ENCODE peak calls at places on chromosomes 7 and 10, in ten cellular contexts. One of them, this sample, is unnamed.
A peak's percentile ranks its signal among the peaks of the same experiment; 100 is the strongest.

GRCh38 chr7:43570688-43571365 is 12.1 kb upstream of the STK17A start:
- DNase-seq in body of pancreas: no peak
- DNase-seq in ovary: no peak
- DNase-seq in GM12878: no peak
- DNase-seq in adrenal gland: no peak
- DNase-seq in esophagus muscularis mucosa: peak; percentile 37
- DNase-seq in transverse colon: no peak
- DNase-seq in suprapubic skin: no peak
- DNase-seq in IMR-90: no peak
- DNase-seq in tibial nerve: no peak
- DNase-seq in this sample: no peak

GRCh38 chr7:157432541-157432956 is 95.7 kb downstream of the DNAJB6 start:
- DNase-seq in body of pancreas: peak; percentile 34
- DNase-seq in ovary: no peak
- DNase-seq in GM12878: no peak
- DNase-seq in adrenal gland: no peak
- DNase-seq in esophagus muscularis mucosa: no peak
- DNase-seq in transverse colon: peak; percentile 28
- DNase-seq in suprapubic skin: peak; percentile 65
- DNase-seq in IMR-90: peak; percentile 68
- DNase-seq in tibial nerve: no peak
- DNase-seq in this sample: no peak

GRCh38 chr7:92723205-92723604 is 113.2 kb downstream of the CDK6 start:
- DNase-seq in body of pancreas: no peak
- DNase-seq in ovary: no peak
- DNase-seq in GM12878: no peak
- DNase-seq in adrenal gland: no peak
- DNase-seq in esophagus muscularis mucosa: no peak
- DNase-seq in transverse colon: no peak
- DNase-seq in suprapubic skin: no peak
- DNase-seq in IMR-90: peak; percentile 48
- DNase-seq in tibial nerve: no peak
- DNase-seq in this sample: no peak

GRCh38 chr7:57416601-57417358 is 33.2 kb upstream of the ZNF716 start:
- DNase-seq in body of pancreas: no peak
- DNase-seq in ovary: no peak
- DNase-seq in GM12878: no peak
- DNase-seq in adrenal gland: no peak
- DNase-seq in esophagus muscularis mucosa: peak; percentile 84
- DNase-seq in transverse colon: no peak
- DNase-seq in suprapubic skin: no peak
- DNase-seq in IMR-90: no peak
- DNase-seq in tibial nerve: no peak
- DNase-seq in this sample: no peak

GRCh38 chr10:114491419-114491818 is 87.1 kb upstream of the AFAP1L2 start:
- DNase-seq in body of pancreas: no peak
- DNase-seq in ovary: peak; percentile 49
- DNase-seq in GM12878: no peak
- DNase-seq in adrenal gland: no peak
- DNase-seq in esophagus muscularis mucosa: no peak
- DNase-seq in transverse colon: no peak
- DNase-seq in suprapubic skin: no peak
- DNase-seq in IMR-90: no peak
- DNase-seq in tibial nerve: peak; percentile 68
- DNase-seq in this sample: peak; percentile 60

GRCh38 chr7:149027560-149028345 is 552 bp downstream of the PDIA4 start:
- DNase-seq in body of pancreas: no peak
- DNase-seq in ovary: no peak
- DNase-seq in GM12878: no peak
- DNase-seq in adrenal gland: no peak
- DNase-seq in esophagus muscularis mucosa: no peak
- DNase-seq in transverse colon: peak; percentile 28
- DNase-seq in suprapubic skin: no peak
- DNase-seq in IMR-90: peak; percentile 41
- DNase-seq in tibial nerve: peak; percentile 9
- DNase-seq in this sample: no peak

GRCh38 chr7:33043434-33043833 is 19.1 kb downstream of the NT5C3A start:
- DNase-seq in body of pancreas: no peak
- DNase-seq in ovary: no peak
- DNase-seq in GM12878: no peak
- DNase-seq in adrenal gland: no peak
- DNase-seq in esophagus muscularis mucosa: no peak
- DNase-seq in transverse colon: no peak
- DNase-seq in suprapubic skin: no peak
- DNase-seq in IMR-90: no peak
- DNase-seq in tibial nerve: no peak
- DNase-seq in this sample: no peak

GRCh38 chr7:2198206-2198605 is 34.5 kb downstream of the MAD1L1 start:
- DNase-seq in body of pancreas: peak; percentile 22
- DNase-seq in ovary: no peak
- DNase-seq in GM12878: no peak
- DNase-seq in adrenal gland: no peak
- DNase-seq in esophagus muscularis mucosa: no peak
- DNase-seq in transverse colon: no peak
- DNase-seq in suprapubic skin: no peak
- DNase-seq in IMR-90: no peak
- DNase-seq in tibial nerve: no peak
- DNase-seq in this sample: no peak

GRCh38 chr10:95500649-95501048 is 60.5 kb downstream of the SORBS1 start:
- DNase-seq in body of pancreas: no peak
- DNase-seq in ovary: no peak
- DNase-seq in GM12878: no peak
- DNase-seq in adrenal gland: no peak
- DNase-seq in esophagus muscularis mucosa: no peak
- DNase-seq in transverse colon: no peak
- DNase-seq in suprapubic skin: no peak
- DNase-seq in IMR-90: no peak
- DNase-seq in tibial nerve: no peak
- DNase-seq in this sample: no peak

GRCh38 chr7:2128601-2129375 is 104.0 kb downstream of the MAD1L1 start:
- DNase-seq in body of pancreas: no peak
- DNase-seq in ovary: no peak
- DNase-seq in GM12878: no peak
- DNase-seq in adrenal gland: no peak
- DNase-seq in esophagus muscularis mucosa: no peak
- DNase-seq in transverse colon: no peak
- DNase-seq in suprapubic skin: no peak
- DNase-seq in IMR-90: no peak
- DNase-seq in tibial nerve: no peak
- DNase-seq in this sample: no peak

GRCh38 chr7:13986208-13986607 is 3.3 kb downstream of the ETV1 start:
- DNase-seq in body of pancreas: no peak
- DNase-seq in ovary: no peak
- DNase-seq in GM12878: no peak
- DNase-seq in adrenal gland: no peak
- DNase-seq in esophagus muscularis mucosa: no peak
- DNase-seq in transverse colon: no peak
- DNase-seq in suprapubic skin: no peak
- DNase-seq in IMR-90: no peak
- DNase-seq in tibial nerve: no peak
- DNase-seq in this sample: no peak

DNA sequence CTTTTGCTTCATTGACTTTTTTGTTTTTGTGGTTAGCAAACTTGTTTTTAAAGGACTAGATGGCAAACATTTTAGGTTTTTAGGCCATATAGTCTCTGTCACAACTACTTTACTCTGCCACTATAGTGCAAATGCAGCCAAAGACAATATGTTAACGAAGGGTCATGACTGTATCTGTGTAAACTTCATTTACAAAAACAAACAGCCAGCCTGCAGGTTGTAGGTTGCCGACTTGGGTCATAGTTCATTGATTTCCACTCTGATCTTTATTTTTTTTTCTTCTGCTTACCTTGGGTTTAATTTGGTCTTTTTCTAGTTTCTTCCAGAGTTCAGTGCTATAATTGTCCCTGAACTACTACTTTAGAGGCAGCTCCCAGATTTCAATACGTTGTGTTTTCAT is 120.0 kb downstream of the ARHGAP22 start:
- DNase-seq in body of pancreas: no peak
- DNase-seq in ovary: no peak
- DNase-seq in GM12878: no peak
- DNase-seq in adrenal gland: no peak
- DNase-seq in esophagus muscularis mucosa: no peak
- DNase-seq in transverse colon: no peak
- DNase-seq in suprapubic skin: no peak
- DNase-seq in IMR-90: no peak
- DNase-seq in tibial nerve: no peak
- DNase-seq in this sample: no peak
- H3K27ac ChIP-seq in body of pancreas: no peak overlapping the region
- H3K27ac ChIP-seq in ovary: no peak overlapping the region
- H3K27ac ChIP-seq in GM12878: no peak overlapping the region
- H3K27ac ChIP-seq in adrenal gland: no peak overlapping the region
- H3K27ac ChIP-seq in esophagus muscularis mucosa: no peak overlapping the region
- H3K27ac ChIP-seq in transverse colon: no peak overlapping the region
- H3K27ac ChIP-seq in suprapubic skin: no peak overlapping the region
- H3K27ac ChIP-seq in IMR-90: no peak overlapping the region
- H3K27ac ChIP-seq in tibial nerve: no peak overlapping the region
- H3K27ac ChIP-seq in this sample: no peak overlapping the region

GRCh38 chr10:73875139-73875475 is 752 bp upstream of the CAMK2G start:
- DNase-seq in body of pancreas: no peak
- DNase-seq in ovary: no peak
- DNase-seq in GM12878: no peak
- DNase-seq in adrenal gland: no peak
- DNase-seq in esophagus muscularis mucosa: no peak
- DNase-seq in transverse colon: no peak
- DNase-seq in suprapubic skin: no peak
- DNase-seq in IMR-90: no peak
- DNase-seq in tibial nerve: no peak
- DNase-seq in this sample: no peak

GRCh38 chr10:73876157-73876556 is 1.8 kb upstream of the CAMK2G start:
- DNase-seq in body of pancreas: no peak
- DNase-seq in ovary: no peak
- DNase-seq in GM12878: no peak
- DNase-seq in adrenal gland: no peak
- DNase-seq in esophagus muscularis mucosa: no peak
- DNase-seq in transverse colon: no peak
- DNase-seq in suprapubic skin: no peak
- DNase-seq in IMR-90: no peak
- DNase-seq in tibial nerve: no peak
- DNase-seq in this sample: no peak

GRCh38 chr10:73873163-73873842 is 1.1 kb downstream of the CAMK2G start:
- DNase-seq in body of pancreas: no peak
- DNase-seq in ovary: no peak
- DNase-seq in GM12878: no peak
- DNase-seq in adrenal gland: no peak
- DNase-seq in esophagus muscularis mucosa: no peak
- DNase-seq in transverse colon: no peak
- DNase-seq in suprapubic skin: no peak
- DNase-seq in IMR-90: no peak
- DNase-seq in tibial nerve: no peak
- DNase-seq in this sample: no peak

GRCh38 chr10:73873843-73874215 is 526 bp downstream of the CAMK2G start:
- DNase-seq in body of pancreas: no peak
- DNase-seq in ovary: peak; percentile 55
- DNase-seq in GM12878: no peak
- DNase-seq in adrenal gland: no peak
- DNase-seq in esophagus muscularis mucosa: no peak
- DNase-seq in transverse colon: no peak
- DNase-seq in suprapubic skin: no peak
- DNase-seq in IMR-90: no peak
- DNase-seq in tibial nerve: no peak
- DNase-seq in this sample: no peak

GRCh38 chr10:73874267-73875138 is at the start of gene CAMK2G:
- DNase-seq in body of pancreas: peak; percentile 85
- DNase-seq in ovary: peak; percentile 88
- DNase-seq in GM12878: no peak
- DNase-seq in adrenal gland: peak; percentile 87
- DNase-seq in esophagus muscularis mucosa: peak; percentile 94
- DNase-seq in transverse colon: peak; percentile 89
- DNase-seq in suprapubic skin: peak; percentile 91
- DNase-seq in IMR-90: peak; percentile 79
- DNase-seq in tibial nerve: peak; percentile 58
- DNase-seq in this sample: peak; percentile 84
- TF ChIP-seq POLR2A in body of pancreas: peak; percentile 45
- TF ChIP-seq POLR2A in ovary: peak; percentile 13
- TF ChIP-seq POLR2A in GM12878: peak; percentile 89
- TF ChIP-seq POLR2A in adrenal gland: peak; percentile 63
- TF ChIP-seq POLR2A in esophagus muscularis mucosa: peak; percentile 18
- TF ChIP-seq POLR2A in transverse colon: peak; percentile 71
- TF ChIP-seq POLR2A in suprapubic skin: peak; percentile 20
- TF ChIP-seq POLR2A in IMR-90: peak; percentile 31
- TF ChIP-seq POLR2A in tibial nerve: peak; percentile 24
- TF ChIP-seq POLR2A in this sample: peak; percentile 53

GRCh38 chr7:29990931-29991330 is 1.3 kb upstream of the SCRN1 start:
- DNase-seq in body of pancreas: no peak
- DNase-seq in ovary: no peak
- DNase-seq in GM12878: no peak
- DNase-seq in adrenal gland: no peak
- DNase-seq in esophagus muscularis mucosa: no peak
- DNase-seq in transverse colon: no peak
- DNase-seq in suprapubic skin: no peak
- DNase-seq in IMR-90: no peak
- DNase-seq in tibial nerve: no peak
- DNase-seq in this sample: no peak

GRCh38 chr7:29987083-29987482 is 2.5 kb downstream of the SCRN1 start:
- DNase-seq in body of pancreas: no peak
- DNase-seq in ovary: no peak
- DNase-seq in GM12878: no peak
- DNase-seq in adrenal gland: no peak
- DNase-seq in esophagus muscularis mucosa: no peak
- DNase-seq in transverse colon: no peak
- DNase-seq in suprapubic skin: no peak
- DNase-seq in IMR-90: peak; percentile 65
- DNase-seq in tibial nerve: no peak
- DNase-seq in this sample: no peak

GRCh38 chr7:29989257-29989995 is at the start of gene SCRN1:
- DNase-seq in body of pancreas: peak; percentile 70
- DNase-seq in ovary: peak; percentile 73
- DNase-seq in GM12878: no peak
- DNase-seq in adrenal gland: no peak
- DNase-seq in esophagus muscularis mucosa: no peak
- DNase-seq in transverse colon: peak; percentile 45
- DNase-seq in suprapubic skin: no peak
- DNase-seq in IMR-90: peak; percentile 13
- DNase-seq in tibial nerve: peak; percentile 16
- DNase-seq in this sample: peak; percentile 22

GRCh38 chr7:29987821-29988317 is 1.7 kb downstream of the SCRN1 start:
- DNase-seq in body of pancreas: peak; percentile 17
- DNase-seq in ovary: no peak
- DNase-seq in GM12878: no peak
- DNase-seq in adrenal gland: no peak
- DNase-seq in esophagus muscularis mucosa: no peak
- DNase-seq in transverse colon: no peak
- DNase-seq in suprapubic skin: no peak
- DNase-seq in IMR-90: peak; percentile 88
- DNase-seq in tibial nerve: peak; percentile 9
- DNase-seq in this sample: no peak

GRCh38 chr7:29988391-29989256 is 977 bp downstream of the SCRN1 start:
- DNase-seq in body of pancreas: peak; percentile 54
- DNase-seq in ovary: peak; percentile 42
- DNase-seq in GM12878: peak; percentile 63
- DNase-seq in adrenal gland: peak; percentile 31
- DNase-seq in esophagus muscularis mucosa: no peak
- DNase-seq in transverse colon: peak; percentile 46
- DNase-seq in suprapubic skin: peak; percentile 83
- DNase-seq in IMR-90: peak; percentile 73
- DNase-seq in tibial nerve: peak; percentile 25
- DNase-seq in this sample: peak; percentile 49
- H3K27ac ChIP-seq in body of pancreas: peak overlapping the region; percentile 88
- H3K27ac ChIP-seq in ovary: peak overlapping the region; percentile 89
- H3K27ac ChIP-seq in GM12878: peak overlapping the region; percentile 89
- H3K27ac ChIP-seq in adrenal gland: peak overlapping the region; percentile 81
- H3K27ac ChIP-seq in esophagus muscularis mucosa: peak overlapping the region; percentile 97
- H3K27ac ChIP-seq in transverse colon: peak overlapping the region; percentile 89
- H3K27ac ChIP-seq in suprapubic skin: peak overlapping the region; percentile 93
- H3K27ac ChIP-seq in IMR-90: peak overlapping the region; percentile 97
- H3K27ac ChIP-seq in tibial nerve: peak overlapping the region; percentile 97
- H3K27ac ChIP-seq in this sample: peak overlapping the region; percentile 93

GRCh38 chr10:110497438-110498086 is at the start of gene DUSP5:
- DNase-seq in body of pancreas: peak; percentile 94
- DNase-seq in ovary: peak; percentile 94
- DNase-seq in GM12878: peak; percentile 75
- DNase-seq in adrenal gland: peak; percentile 92
- DNase-seq in esophagus muscularis mucosa: peak; percentile 99
- DNase-seq in transverse colon: peak; percentile 96
- DNase-seq in suprapubic skin: peak; percentile 98
- DNase-seq in IMR-90: peak; percentile 92
- DNase-seq in tibial nerve: peak; percentile 95
- DNase-seq in this sample: peak; percentile 95
- TF ChIP-seq POLR2A in body of pancreas: peak; percentile 91
- TF ChIP-seq POLR2A in ovary: peak; percentile 81
- TF ChIP-seq POLR2A in GM12878: peak; percentile 90
- TF ChIP-seq POLR2A in adrenal gland: peak; percentile 98
- TF ChIP-seq POLR2A in esophagus muscularis mucosa: peak; percentile 80
- TF ChIP-seq POLR2A in transverse colon: peak; percentile 90
- TF ChIP-seq POLR2A in suprapubic skin: peak; percentile 96
- TF ChIP-seq POLR2A in IMR-90: peak; percentile 99
- TF ChIP-seq POLR2A in tibial nerve: peak; percentile 95
- TF ChIP-seq POLR2A in this sample: peak; percentile 96